ENCODE peak calls at places on chromosome 14, in seven cellular contexts. Z is HepG2, N is esophagus squamous epithelium, L is epithelial cell of esophagus, O is body of pancreas, U is keratinocyte, R is heart right ventricle. C is an unnamed sample.

GRCh38 chr14:58702466-58703148 is 64.8 kb downstream of the DACT1 start:
- DNase-seq in Z (no peak), N (no peak), L (no peak), O (no peak), U (no peak), R (no peak), C (no peak)

GRCh38 chr14:33908540-33909223 is 42.2 kb downstream of the EGLN3 start:
- DNase-seq in Z (peak; percentile 50), N (no peak), L (no peak), O (no peak), U (no peak), R (no peak), C (no peak)

GRCh38 chr14:25113394-25113793 is 63.4 kb upstream of the STXBP6 start:
- DNase-seq in Z (no peak), N (no peak), L (no peak), O (peak; percentile 22), U (no peak), R (no peak), C (no peak)

GRCh38 chr14:45089813-45090212 is 5.9 kb downstream of the PRPF39 start:
- DNase-seq in Z (no peak), N (no peak), L (peak; percentile 87), O (no peak), U (peak; percentile 30), R (no peak), C (peak; percentile 95)

GRCh38 chr14:96145116-96145864 is 59.3 kb upstream of the BDKRB2 start:
- DNase-seq in Z (no peak), N (no peak), L (no peak), O (no peak), U (no peak), R (no peak), C (no peak)

GRCh38 chr14:72925171-72925759 is 999 bp upstream of the DCAF4 start:
- DNase-seq in Z (peak; percentile 15), N (no peak), L (no peak), O (peak; percentile 23), U (no peak), R (no peak), C (no peak)

GRCh38 chr14:54881235-54881760 is 21.3 kb downstream of the GCH1 start:
- DNase-seq in Z (no peak), N (no peak), L (peak; percentile 63), O (peak; percentile 29), U (no peak), R (no peak), C (peak; percentile 72)

GRCh38 chr14:97298331-97298730 is 501.1 kb downstream of the VRK1 start:
- DNase-seq in Z (no peak), N (no peak), L (no peak), O (no peak), U (no peak), R (no peak), C (no peak)

GRCh38 chr14:72631401-72631800 is 262.5 kb downstream of the DPF3 start:
- DNase-seq in Z (no peak), N (no peak), L (no peak), O (no peak), U (no peak), R (no peak), C (no peak)

DNA sequence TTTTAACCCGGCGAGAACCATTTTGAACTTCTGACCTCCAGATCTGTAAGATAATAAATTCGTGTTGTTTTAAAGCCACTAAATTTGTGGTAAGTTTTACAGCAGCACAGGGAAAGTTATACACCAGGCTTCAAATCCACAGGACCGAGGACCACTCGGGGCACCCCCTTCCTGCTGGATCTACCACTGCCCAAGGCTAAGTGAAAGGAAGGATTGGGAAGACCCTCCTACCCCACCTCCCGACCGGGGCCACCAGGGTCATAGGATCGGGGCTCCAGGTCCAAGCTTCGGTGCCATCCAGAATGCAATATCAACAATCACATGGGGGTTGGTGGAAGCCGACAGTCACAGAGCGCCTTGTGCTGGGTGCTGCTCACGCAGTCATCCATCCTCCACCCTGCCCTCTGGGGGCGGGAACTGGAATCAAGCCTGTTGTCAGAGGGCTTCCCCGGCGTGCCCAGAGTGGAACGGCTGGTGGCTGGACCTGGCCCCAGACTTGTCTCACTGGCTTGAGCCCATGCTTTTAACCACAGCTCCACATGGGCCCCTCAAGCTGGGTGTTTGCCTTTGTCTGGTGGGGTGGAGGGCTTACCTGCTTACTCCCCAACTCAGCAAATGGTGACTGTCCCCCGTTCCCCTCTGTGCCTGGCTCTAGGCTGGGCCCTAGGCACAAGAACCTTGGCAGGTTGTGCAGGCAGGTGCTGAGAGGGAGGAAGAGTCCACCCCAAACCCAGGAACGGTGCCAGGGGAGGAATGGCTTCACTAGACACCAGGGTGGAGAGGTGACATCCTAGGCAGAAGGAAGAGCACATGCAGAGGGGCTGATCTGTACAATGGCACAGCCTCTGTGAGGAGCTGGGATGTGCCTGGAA is 180.3 kb upstream of the RTL1 start:
- DNase-seq in Z (peak; percentile 20), N (no peak), L (peak; percentile 12), O (no peak), U (no peak), R (peak; percentile 9), C (no peak)
- TF ChIP-seq CTCF in Z (peak; percentile 63), N (no peak), L (peak; percentile 32), O (no peak), U (peak; percentile 25), R (no peak), C (peak; percentile 29)

GRCh38 chr14:92717571-92718042 is 30.8 kb downstream of the LGMN start:
- DNase-seq in Z (no peak), N (no peak), L (no peak), O (no peak), U (no peak), R (no peak), C (no peak)

GRCh38 chr14:92718659-92719058 is 29.8 kb downstream of the LGMN start:
- DNase-seq in Z (no peak), N (no peak), L (no peak), O (no peak), U (no peak), R (no peak), C (no peak)

GRCh38 chr14:92716131-92716530 is 32.3 kb downstream of the LGMN start:
- DNase-seq in Z (no peak), N (no peak), L (no peak), O (no peak), U (no peak), R (no peak), C (no peak)

GRCh38 chr14:92719890-92720323 is 28.5 kb downstream of the LGMN start:
- DNase-seq in Z (no peak), N (no peak), L (no peak), O (no peak), U (no peak), R (no peak), C (no peak)

DNA sequence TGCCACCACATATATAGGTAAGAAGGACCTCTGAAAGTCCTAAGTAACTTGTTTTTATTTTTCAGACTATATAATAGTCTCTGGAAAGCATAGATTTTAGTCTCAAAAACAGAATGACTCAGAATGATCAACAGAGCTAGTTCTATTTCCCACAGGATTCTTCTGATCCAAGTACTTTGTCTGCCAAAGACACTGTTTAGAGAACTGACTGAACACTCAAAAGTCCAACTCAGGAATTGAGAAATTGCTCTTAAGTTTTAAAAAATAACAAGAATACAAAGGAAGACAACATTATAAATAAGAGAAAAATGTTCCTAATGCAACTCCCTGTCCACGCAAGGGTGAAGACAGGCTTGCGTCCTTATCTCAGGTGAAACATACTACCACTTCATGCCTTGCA is 29.0 kb downstream of the LGMN start:
- DNase-seq in Z (no peak), N (no peak), L (no peak), O (no peak), U (no peak), R (no peak), C (no peak)
- H3K4me3 ChIP-seq in Z (no peak overlapping the region), N (no peak overlapping the region), L (no peak overlapping the region), O (no peak overlapping the region), U (no peak overlapping the region), R (no peak overlapping the region), C (no peak overlapping the region)

DNA sequence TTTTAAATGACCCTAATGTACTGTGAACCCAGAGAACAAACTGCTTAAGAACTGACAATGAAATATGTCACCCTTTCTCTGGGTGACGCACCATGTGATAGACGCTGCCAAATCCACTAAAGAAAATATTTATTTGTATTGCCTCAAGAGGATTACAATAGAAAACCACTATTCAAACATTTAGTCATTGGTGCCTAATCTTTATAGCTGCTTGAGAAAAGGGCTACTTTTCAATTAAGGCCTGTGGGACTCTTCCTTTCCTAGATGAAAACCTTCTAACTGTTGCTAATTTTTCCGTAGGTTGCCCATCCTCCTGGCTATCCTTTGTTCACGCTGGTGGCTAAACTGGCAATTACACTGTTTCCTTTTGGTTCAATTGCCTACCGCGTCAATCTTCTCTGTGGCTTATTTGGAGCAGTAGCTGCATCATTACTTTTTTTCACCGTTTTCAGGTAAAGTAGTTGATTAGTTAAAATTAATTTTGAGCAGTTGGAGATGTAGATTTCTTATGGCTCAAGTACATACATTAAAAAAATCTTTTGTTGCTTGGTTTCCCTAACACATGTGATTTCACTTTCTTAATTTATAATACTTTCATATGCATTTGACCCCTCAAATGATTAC is 6.0 kb downstream of the TMEM260 start:
- DNase-seq in Z (no peak), N (no peak), L (peak; percentile 63), O (no peak), U (no peak), R (no peak), C (peak; percentile 77)
- TF ChIP-seq CTCF in Z (no peak), N (no peak), L (no peak), O (no peak), U (no peak), R (no peak), C (no peak)

GRCh38 chr14:68686212-68686478 is 106.7 kb downstream of the ZFP36L1 start:
- DNase-seq in Z (no peak), N (no peak), L (no peak), O (no peak), U (no peak), R (no peak), C (no peak)

GRCh38 chr14:68686724-68687123 is 106.1 kb downstream of the ZFP36L1 start:
- DNase-seq in Z (no peak), N (no peak), L (no peak), O (no peak), U (no peak), R (no peak), C (no peak)

GRCh38 chr14:68685419-68686211 is 107.3 kb downstream of the ZFP36L1 start:
- DNase-seq in Z (peak; percentile 60), N (peak; percentile 17), L (peak; percentile 96), O (peak; percentile 48), U (peak; percentile 98), R (no peak), C (peak; percentile 98)

GRCh38 chr14:68683326-68683725 is 109.5 kb downstream of the ZFP36L1 start:
- DNase-seq in Z (no peak), N (no peak), L (no peak), O (no peak), U (no peak), R (no peak), C (no peak)

DNA sequence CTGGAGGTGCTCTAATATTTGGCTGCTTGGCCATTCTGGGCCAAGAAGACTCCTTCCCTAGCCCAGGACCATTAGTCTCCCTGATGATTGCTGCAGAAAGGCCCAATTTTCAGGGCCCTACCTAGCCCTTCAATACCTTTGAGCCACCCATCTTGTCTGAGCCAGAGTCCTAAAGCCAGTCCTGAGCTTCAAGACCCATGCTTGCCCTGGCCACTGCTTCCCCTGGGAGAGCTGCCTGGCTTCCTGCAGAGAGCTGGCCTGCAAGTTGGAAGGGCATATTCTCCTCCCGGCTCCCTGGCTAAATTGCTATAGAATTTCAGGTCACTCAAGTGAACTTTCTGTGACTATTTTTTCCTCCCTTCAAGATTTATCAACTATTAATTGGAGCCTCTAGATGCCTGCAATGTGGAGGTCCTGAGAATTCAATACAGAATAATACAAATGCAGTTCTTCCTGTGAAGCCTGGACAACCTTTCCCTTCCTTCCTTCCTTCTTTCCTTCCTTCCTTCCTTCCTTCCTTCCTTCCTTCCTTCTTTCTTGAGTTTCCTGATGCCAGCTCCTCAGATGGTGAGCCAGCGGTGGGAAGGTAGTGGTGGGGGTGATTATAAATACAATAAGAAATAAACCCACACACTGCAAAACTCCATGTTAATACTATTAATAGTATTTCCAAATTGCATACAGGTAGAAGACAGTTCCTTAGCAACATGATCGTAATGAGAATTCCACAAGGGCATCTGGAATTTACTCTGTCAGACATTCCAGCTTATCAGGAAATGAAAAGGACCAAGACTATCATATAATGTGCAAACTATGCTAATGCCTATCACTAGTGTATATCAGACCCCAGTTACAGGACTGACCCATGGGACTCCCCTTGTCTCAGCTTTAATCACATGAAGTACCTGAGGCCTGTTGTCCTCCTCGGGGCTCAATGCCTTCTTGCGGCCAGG is 108.1 kb downstream of the ZFP36L1 start:
- DNase-seq in Z (no peak), N (no peak), L (no peak), O (no peak), U (no peak), R (no peak), C (peak; percentile 24)
- H3K4me3 ChIP-seq in Z (no peak overlapping the region), N (no peak overlapping the region), L (no peak overlapping the region), O (no peak overlapping the region), U (no peak overlapping the region), R (no peak overlapping the region), C (no peak overlapping the region)

C was measured in bronchial epithelial cell.